ENCODE peak calls at places on chromosome X, in six cellular contexts. One of them, this sample, is unnamed.

GRCh38 chrX:142186103-142186502 is 19.0 kb downstream of the MAGEC2 start:
- DNase-seq in natural killer cell: no peak
- DNase-seq in epithelial cell of esophagus: peak
- DNase-seq in iPS-NIHi11: no peak
- DNase-seq in BJ: no peak
- DNase-seq in T-cell: no peak
- DNase-seq in this sample: no peak

GRCh38 chrX:140712413-140713173 is 3.0 kb downstream of the LINC00632 start:
- DNase-seq in natural killer cell: no peak
- DNase-seq in epithelial cell of esophagus: peak
- DNase-seq in iPS-NIHi11: peak
- DNase-seq in BJ: no peak
- DNase-seq in T-cell: peak
- DNase-seq in this sample: peak

GRCh38 chrX:23271011-23271410 is 63.6 kb upstream of the PTCHD1 start:
- DNase-seq in natural killer cell: no peak
- DNase-seq in epithelial cell of esophagus: peak
- DNase-seq in iPS-NIHi11: no peak
- DNase-seq in BJ: no peak
- DNase-seq in T-cell: no peak
- DNase-seq in this sample: no peak

GRCh38 chrX:152157042-152157441 is 18.7 kb upstream of the MAGEA10 start:
- DNase-seq in natural killer cell: no peak
- DNase-seq in epithelial cell of esophagus: no peak
- DNase-seq in iPS-NIHi11: no peak
- DNase-seq in BJ: no peak
- DNase-seq in T-cell: no peak
- DNase-seq in this sample: no peak

GRCh38 chrX:153600032-153600373 is 1.1 kb upstream of the CCNQ start:
- DNase-seq in natural killer cell: no peak
- DNase-seq in epithelial cell of esophagus: peak
- DNase-seq in iPS-NIHi11: no peak
- DNase-seq in BJ: no peak
- DNase-seq in T-cell: no peak
- DNase-seq in this sample: no peak

GRCh38 chrX:131841496-131842410 is 181.3 kb upstream of the STK26 start:
- DNase-seq in natural killer cell: no peak
- DNase-seq in epithelial cell of esophagus: peak
- DNase-seq in iPS-NIHi11: peak
- DNase-seq in BJ: no peak
- DNase-seq in T-cell: no peak
- DNase-seq in this sample: no peak

GRCh38 chrX:148600581-148600980 is 100.2 kb downstream of the AFF2 start:
- DNase-seq in natural killer cell: no peak
- DNase-seq in epithelial cell of esophagus: no peak
- DNase-seq in iPS-NIHi11: no peak
- DNase-seq in BJ: no peak
- DNase-seq in T-cell: no peak
- DNase-seq in this sample: no peak

GRCh38 chrX:54695231-54695630 is 102.8 kb downstream of the ITIH6 start:
- DNase-seq in natural killer cell: no peak
- DNase-seq in epithelial cell of esophagus: peak
- DNase-seq in iPS-NIHi11: no peak
- DNase-seq in BJ: no peak
- DNase-seq in T-cell: no peak
- DNase-seq in this sample: no peak

GRCh38 chrX:45697591-45697990 is 496.9 kb upstream of the DIPK2B start:
- DNase-seq in natural killer cell: no peak
- DNase-seq in epithelial cell of esophagus: peak
- DNase-seq in iPS-NIHi11: no peak
- DNase-seq in BJ: no peak
- DNase-seq in T-cell: no peak
- DNase-seq in this sample: no peak

GRCh38 chrX:133375558-133376340 is 39.5 kb downstream of the GPC4 start:
- DNase-seq in natural killer cell: no peak
- DNase-seq in epithelial cell of esophagus: no peak
- DNase-seq in iPS-NIHi11: peak
- DNase-seq in BJ: no peak
- DNase-seq in T-cell: no peak
- DNase-seq in this sample: no peak

GRCh38 chrX:33330798-33331197 is 119.4 kb upstream of the DMD start:
- DNase-seq in natural killer cell: no peak
- DNase-seq in epithelial cell of esophagus: no peak
- DNase-seq in iPS-NIHi11: no peak
- DNase-seq in BJ: no peak
- DNase-seq in T-cell: no peak
- DNase-seq in this sample: no peak

GRCh38 chrX:45295587-45295986 is 94.9 kb upstream of the DIPK2B start:
- DNase-seq in natural killer cell: no peak
- DNase-seq in epithelial cell of esophagus: peak
- DNase-seq in iPS-NIHi11: no peak
- DNase-seq in BJ: no peak
- DNase-seq in T-cell: no peak
- DNase-seq in this sample: no peak

GRCh38 chrX:39336709-39337294 is 535.5 kb downstream of the MID1IP1 start:
- DNase-seq in natural killer cell: no peak
- DNase-seq in epithelial cell of esophagus: no peak
- DNase-seq in iPS-NIHi11: no peak
- DNase-seq in BJ: no peak
- DNase-seq in T-cell: no peak
- DNase-seq in this sample: no peak

GRCh38 chrX:41095962-41096955 is 11.0 kb downstream of the USP9X start:
- DNase-seq in natural killer cell: no peak
- DNase-seq in epithelial cell of esophagus: no peak
- DNase-seq in iPS-NIHi11: no peak
- DNase-seq in BJ: no peak
- DNase-seq in T-cell: no peak
- DNase-seq in this sample: no peak

GRCh38 chrX:75365243-75365975 is 91.5 kb downstream of the UPRT start:
- DNase-seq in natural killer cell: no peak
- DNase-seq in epithelial cell of esophagus: no peak
- DNase-seq in iPS-NIHi11: no peak
- DNase-seq in BJ: no peak
- DNase-seq in T-cell: no peak
- DNase-seq in this sample: no peak

GRCh38 chrX:39017062-39017461 is 215.8 kb downstream of the MID1IP1 start:
- DNase-seq in natural killer cell: no peak
- DNase-seq in epithelial cell of esophagus: no peak
- DNase-seq in iPS-NIHi11: no peak
- DNase-seq in BJ: no peak
- DNase-seq in T-cell: no peak
- DNase-seq in this sample: no peak

GRCh38 chrX:64152857-64153256 is 52.7 kb downstream of the AMER1 start:
- DNase-seq in natural killer cell: no peak
- DNase-seq in epithelial cell of esophagus: peak
- DNase-seq in iPS-NIHi11: no peak
- DNase-seq in BJ: no peak
- DNase-seq in T-cell: no peak
- DNase-seq in this sample: no peak

GRCh38 chrX:78104447-78105176 is 564 bp downstream of the PGK1 start:
- DNase-seq in natural killer cell: peak
- DNase-seq in epithelial cell of esophagus: peak
- DNase-seq in iPS-NIHi11: peak
- DNase-seq in BJ: peak
- DNase-seq in T-cell: no peak
- DNase-seq in this sample: peak

GRCh38 chrX:50812995-50813842 is 775 bp downstream of the SHROOM4 start:
- DNase-seq in natural killer cell: no peak
- DNase-seq in epithelial cell of esophagus: peak
- DNase-seq in iPS-NIHi11: peak
- DNase-seq in BJ: no peak
- DNase-seq in T-cell: no peak
- DNase-seq in this sample: no peak

GRCh38 chrX:83469551-83469950 is 38.5 kb upstream of the POU3F4 start:
- DNase-seq in natural killer cell: no peak
- DNase-seq in epithelial cell of esophagus: peak
- DNase-seq in iPS-NIHi11: peak
- DNase-seq in BJ: no peak
- DNase-seq in T-cell: no peak
- DNase-seq in this sample: peak

GRCh38 chrX:2614911-2615310 is 76.2 kb upstream of the CD99 start:
- DNase-seq in natural killer cell: no peak
- DNase-seq in epithelial cell of esophagus: peak
- DNase-seq in iPS-NIHi11: peak
- DNase-seq in BJ: peak
- DNase-seq in T-cell: no peak
- DNase-seq in this sample: no peak

GRCh38 chrX:72245461-72246089 is 6.7 kb upstream of the ERCC6L start:
- DNase-seq in natural killer cell: peak
- DNase-seq in epithelial cell of esophagus: peak
- DNase-seq in iPS-NIHi11: peak
- DNase-seq in BJ: no peak
- DNase-seq in T-cell: no peak
- DNase-seq in this sample: peak

GRCh38 chrX:123083924-123084323 is 100.2 kb upstream of the GRIA3 start:
- DNase-seq in natural killer cell: no peak
- DNase-seq in epithelial cell of esophagus: peak
- DNase-seq in iPS-NIHi11: no peak
- DNase-seq in BJ: no peak
- DNase-seq in T-cell: no peak
- DNase-seq in this sample: no peak

GRCh38 chrX:40154853-40155616 is 57.3 kb upstream of the BCOR start:
- DNase-seq in natural killer cell: no peak
- DNase-seq in epithelial cell of esophagus: no peak
- DNase-seq in iPS-NIHi11: no peak
- DNase-seq in BJ: no peak
- DNase-seq in T-cell: no peak
- DNase-seq in this sample: no peak

GRCh38 chrX:12701625-12702024 is 89.6 kb upstream of the PRPS2 start:
- DNase-seq in natural killer cell: no peak
- DNase-seq in epithelial cell of esophagus: peak
- DNase-seq in iPS-NIHi11: peak
- DNase-seq in BJ: peak
- DNase-seq in T-cell: no peak
- DNase-seq in this sample: no peak

GRCh38 chrX:125205084-125205917 is 114.4 kb upstream of the TEX13C start:
- DNase-seq in natural killer cell: no peak
- DNase-seq in epithelial cell of esophagus: peak
- DNase-seq in iPS-NIHi11: peak
- DNase-seq in BJ: no peak
- DNase-seq in T-cell: no peak
- DNase-seq in this sample: peak

GRCh38 chrX:53479295-53479694 is 45.1 kb upstream of the HSD17B10 start:
- DNase-seq in natural killer cell: no peak
- DNase-seq in epithelial cell of esophagus: peak
- DNase-seq in iPS-NIHi11: peak
- DNase-seq in BJ: no peak
- DNase-seq in T-cell: no peak
- DNase-seq in this sample: no peak

GRCh38 chrX:38959736-38960534 is 158.7 kb downstream of the MID1IP1 start:
- DNase-seq in natural killer cell: no peak
- DNase-seq in epithelial cell of esophagus: no peak
- DNase-seq in iPS-NIHi11: no peak
- DNase-seq in BJ: no peak
- DNase-seq in T-cell: no peak
- DNase-seq in this sample: no peak

GRCh38 chrX:132092439-132093065 is 35.3 kb downstream of the FRMD7 start:
- DNase-seq in natural killer cell: peak
- DNase-seq in epithelial cell of esophagus: peak
- DNase-seq in iPS-NIHi11: peak
- DNase-seq in BJ: peak
- DNase-seq in T-cell: peak
- DNase-seq in this sample: peak

GRCh38 chrX:150730719-150731118 is 37.5 kb downstream of the MTMR1 start:
- DNase-seq in natural killer cell: no peak
- DNase-seq in epithelial cell of esophagus: no peak
- DNase-seq in iPS-NIHi11: no peak
- DNase-seq in BJ: peak
- DNase-seq in T-cell: no peak
- DNase-seq in this sample: no peak

GRCh38 chrX:123085311-123085940 is 98.7 kb upstream of the GRIA3 start:
- DNase-seq in natural killer cell: no peak
- DNase-seq in epithelial cell of esophagus: no peak
- DNase-seq in iPS-NIHi11: peak
- DNase-seq in BJ: no peak
- DNase-seq in T-cell: no peak
- DNase-seq in this sample: no peak